ENCODE peak calls at places on chromosome 1, in seven cellular contexts. One of them, this sample, is unnamed.

GRCh38 chr1:161198877-161199431 is at the start of gene ADAMTS4:
- DNase-seq in central memory CD4-positive, alpha-beta T cell: no peak
- DNase-seq in GM13976: no peak
- DNase-seq in caudate nucleus: peak; percentile 73
- DNase-seq in right atrium auricular region: peak; percentile 93
- DNase-seq in skeletal muscle cell: peak; percentile 68
- DNase-seq in amniotic epithelial cell: no peak
- DNase-seq in this sample: no peak

GRCh38 chr1:27026621-27027574 is 14.2 kb upstream of the TENT5B start:
- DNase-seq in amniotic epithelial cell: peak; percentile 75
- DNase-seq in skeletal muscle cell: no peak
- DNase-seq in GM13976: no peak
- DNase-seq in central memory CD4-positive, alpha-beta T cell: no peak
- DNase-seq in right atrium auricular region: peak; percentile 67
- DNase-seq in caudate nucleus: no peak
- DNase-seq in this sample: peak; percentile 93

GRCh38 chr1:112322018-112322417 is 74.0 kb upstream of the CTTNBP2NL start:
- DNase-seq in central memory CD4-positive, alpha-beta T cell: no peak
- DNase-seq in right atrium auricular region: no peak
- DNase-seq in amniotic epithelial cell: peak; percentile 35
- DNase-seq in skeletal muscle cell: no peak
- DNase-seq in GM13976: no peak
- DNase-seq in caudate nucleus: no peak
- DNase-seq in this sample: no peak

GRCh38 chr1:20767271-20767670 is 19.8 kb downstream of the HP1BP3 start:
- DNase-seq in GM13976: no peak
- DNase-seq in right atrium auricular region: no peak
- DNase-seq in central memory CD4-positive, alpha-beta T cell: no peak
- DNase-seq in skeletal muscle cell: no peak
- DNase-seq in caudate nucleus: no peak
- DNase-seq in amniotic epithelial cell: no peak
- DNase-seq in this sample: no peak

GRCh38 chr1:8666394-8667167 is 150.9 kb downstream of the RERE start:
- DNase-seq in skeletal muscle cell: no peak
- DNase-seq in right atrium auricular region: no peak
- DNase-seq in amniotic epithelial cell: peak; percentile 67
- DNase-seq in GM13976: no peak
- DNase-seq in caudate nucleus: no peak
- DNase-seq in central memory CD4-positive, alpha-beta T cell: no peak
- DNase-seq in this sample: no peak

GRCh38 chr1:205493241-205494085 is 11.0 kb upstream of the CDK18 start:
- DNase-seq in right atrium auricular region: peak; percentile 67
- DNase-seq in amniotic epithelial cell: peak; percentile 82
- DNase-seq in caudate nucleus: no peak
- DNase-seq in central memory CD4-positive, alpha-beta T cell: no peak
- DNase-seq in skeletal muscle cell: peak; percentile 62
- DNase-seq in GM13976: no peak
- DNase-seq in this sample: no peak

GRCh38 chr1:211327341-211327921 is 798 bp downstream of the TRAF5 start:
- DNase-seq in caudate nucleus: no peak
- DNase-seq in GM13976: peak; percentile 62
- DNase-seq in amniotic epithelial cell: peak; percentile 77
- DNase-seq in central memory CD4-positive, alpha-beta T cell: peak; percentile 47
- DNase-seq in right atrium auricular region: no peak
- DNase-seq in skeletal muscle cell: no peak
- DNase-seq in this sample: no peak

GRCh38 chr1:34407140-34407539 is 230.4 kb downstream of the C1orf94 start:
- DNase-seq in caudate nucleus: no peak
- DNase-seq in skeletal muscle cell: no peak
- DNase-seq in central memory CD4-positive, alpha-beta T cell: no peak
- DNase-seq in amniotic epithelial cell: no peak
- DNase-seq in GM13976: no peak
- DNase-seq in right atrium auricular region: no peak
- DNase-seq in this sample: no peak

GRCh38 chr1:17538428-17539130 is 919 bp upstream of the ARHGEF10L start:
- DNase-seq in skeletal muscle cell: no peak
- DNase-seq in central memory CD4-positive, alpha-beta T cell: no peak
- DNase-seq in amniotic epithelial cell: peak; percentile 56
- DNase-seq in right atrium auricular region: peak; percentile 70
- DNase-seq in caudate nucleus: peak; percentile 16
- DNase-seq in GM13976: no peak
- DNase-seq in this sample: no peak

GRCh38 chr1:6157528-6158174 is 22.5 kb downstream of the CHD5 start:
- DNase-seq in GM13976: no peak
- DNase-seq in skeletal muscle cell: peak; percentile 9
- DNase-seq in central memory CD4-positive, alpha-beta T cell: no peak
- DNase-seq in caudate nucleus: peak; percentile 61
- DNase-seq in right atrium auricular region: no peak
- DNase-seq in amniotic epithelial cell: peak; percentile 33
- DNase-seq in this sample: no peak

GRCh38 chr1:56097713-56098112 is 481.6 kb downstream of the PLPP3 start:
- DNase-seq in amniotic epithelial cell: no peak
- DNase-seq in caudate nucleus: no peak
- DNase-seq in central memory CD4-positive, alpha-beta T cell: no peak
- DNase-seq in GM13976: no peak
- DNase-seq in skeletal muscle cell: no peak
- DNase-seq in right atrium auricular region: no peak
- DNase-seq in this sample: no peak

GRCh38 chr1:6131561-6131960 is 48.6 kb downstream of the CHD5 start:
- DNase-seq in right atrium auricular region: no peak
- DNase-seq in GM13976: no peak
- DNase-seq in caudate nucleus: no peak
- DNase-seq in amniotic epithelial cell: no peak
- DNase-seq in skeletal muscle cell: no peak
- DNase-seq in central memory CD4-positive, alpha-beta T cell: no peak
- DNase-seq in this sample: no peak

GRCh38 chr1:31394628-31395193 is 18.3 kb upstream of the SERINC2 start:
- DNase-seq in caudate nucleus: peak; percentile 58
- DNase-seq in skeletal muscle cell: no peak
- DNase-seq in GM13976: peak; percentile 89
- DNase-seq in amniotic epithelial cell: peak; percentile 51
- DNase-seq in central memory CD4-positive, alpha-beta T cell: peak; percentile 58
- DNase-seq in right atrium auricular region: peak; percentile 72
- DNase-seq in this sample: peak; percentile 67

GRCh38 chr1:161037661-161038522 is 872 bp downstream of the TSTD1 start:
- DNase-seq in skeletal muscle cell: no peak
- DNase-seq in caudate nucleus: no peak
- DNase-seq in GM13976: no peak
- DNase-seq in right atrium auricular region: no peak
- DNase-seq in amniotic epithelial cell: no peak
- DNase-seq in central memory CD4-positive, alpha-beta T cell: no peak
- DNase-seq in this sample: no peak

GRCh38 chr1:43853161-43853921 is 80.3 kb upstream of the ARTN start:
- DNase-seq in GM13976: peak; percentile 56
- DNase-seq in caudate nucleus: no peak
- DNase-seq in central memory CD4-positive, alpha-beta T cell: no peak
- DNase-seq in amniotic epithelial cell: peak; percentile 58
- DNase-seq in right atrium auricular region: no peak
- DNase-seq in skeletal muscle cell: peak; percentile 67
- DNase-seq in this sample: peak; percentile 97

GRCh38 chr1:229230136-229230892 is 40.6 kb upstream of the RAB4A start:
- DNase-seq in central memory CD4-positive, alpha-beta T cell: no peak
- DNase-seq in GM13976: peak; percentile 46
- DNase-seq in right atrium auricular region: no peak
- DNase-seq in amniotic epithelial cell: no peak
- DNase-seq in skeletal muscle cell: no peak
- DNase-seq in caudate nucleus: peak; percentile 64
- DNase-seq in this sample: no peak

GRCh38 chr1:16625497-16626408 is 12.4 kb upstream of the NBPF1 start:
- DNase-seq in skeletal muscle cell: no peak
- DNase-seq in GM13976: peak; percentile 60
- DNase-seq in amniotic epithelial cell: no peak
- DNase-seq in right atrium auricular region: no peak
- DNase-seq in caudate nucleus: no peak
- DNase-seq in central memory CD4-positive, alpha-beta T cell: no peak
- DNase-seq in this sample: no peak

GRCh38 chr1:31180338-31180737 is 59.3 kb downstream of the NKAIN1 start:
- DNase-seq in caudate nucleus: no peak
- DNase-seq in skeletal muscle cell: no peak
- DNase-seq in right atrium auricular region: no peak
- DNase-seq in central memory CD4-positive, alpha-beta T cell: no peak
- DNase-seq in amniotic epithelial cell: no peak
- DNase-seq in GM13976: no peak
- DNase-seq in this sample: no peak

GRCh38 chr1:182616130-182617074 is 12.2 kb upstream of the RGS16 start:
- DNase-seq in GM13976: peak; percentile 79
- DNase-seq in central memory CD4-positive, alpha-beta T cell: peak; percentile 97
- DNase-seq in caudate nucleus: peak; percentile 55
- DNase-seq in amniotic epithelial cell: peak; percentile 29
- DNase-seq in right atrium auricular region: peak; percentile 79
- DNase-seq in skeletal muscle cell: no peak
- DNase-seq in this sample: peak; percentile 38

GRCh38 chr1:7366955-7367665 is 404.0 kb upstream of the VAMP3 start:
- DNase-seq in central memory CD4-positive, alpha-beta T cell: no peak
- DNase-seq in amniotic epithelial cell: no peak
- DNase-seq in right atrium auricular region: no peak
- DNase-seq in GM13976: no peak
- DNase-seq in caudate nucleus: no peak
- DNase-seq in skeletal muscle cell: no peak
- DNase-seq in this sample: peak; percentile 82

GRCh38 chr1:24157921-24158481 is 15.1 kb upstream of the IL22RA1 start:
- DNase-seq in GM13976: no peak
- DNase-seq in skeletal muscle cell: no peak
- DNase-seq in right atrium auricular region: no peak
- DNase-seq in caudate nucleus: no peak
- DNase-seq in amniotic epithelial cell: no peak
- DNase-seq in central memory CD4-positive, alpha-beta T cell: no peak
- DNase-seq in this sample: no peak

GRCh38 chr1:156262461-156263287 is 14.8 kb upstream of the PAQR6 start:
- DNase-seq in amniotic epithelial cell: peak; percentile 45
- DNase-seq in skeletal muscle cell: no peak
- DNase-seq in caudate nucleus: no peak
- DNase-seq in central memory CD4-positive, alpha-beta T cell: no peak
- DNase-seq in GM13976: no peak
- DNase-seq in right atrium auricular region: no peak
- DNase-seq in this sample: no peak

GRCh38 chr1:4113897-4114296 is 213.8 kb upstream of the C1orf174 start:
- DNase-seq in GM13976: no peak
- DNase-seq in caudate nucleus: no peak
- DNase-seq in skeletal muscle cell: no peak
- DNase-seq in amniotic epithelial cell: no peak
- DNase-seq in right atrium auricular region: no peak
- DNase-seq in central memory CD4-positive, alpha-beta T cell: no peak
- DNase-seq in this sample: no peak

GRCh38 chr1:40476924-40477679 is at the start of gene ZFP69:
- DNase-seq in central memory CD4-positive, alpha-beta T cell: peak; percentile 62
- DNase-seq in caudate nucleus: peak; percentile 18
- DNase-seq in amniotic epithelial cell: peak; percentile 61
- DNase-seq in skeletal muscle cell: no peak
- DNase-seq in right atrium auricular region: peak; percentile 62
- DNase-seq in GM13976: peak; percentile 92
- DNase-seq in this sample: peak; percentile 94

GRCh38 chr1:160605205-160605604 is 25.9 kb upstream of the CD84 start:
- DNase-seq in central memory CD4-positive, alpha-beta T cell: no peak
- DNase-seq in GM13976: no peak
- DNase-seq in amniotic epithelial cell: no peak
- DNase-seq in caudate nucleus: no peak
- DNase-seq in skeletal muscle cell: no peak
- DNase-seq in right atrium auricular region: no peak
- DNase-seq in this sample: no peak

GRCh38 chr1:61316493-61316892 is 234.1 kb downstream of the NFIA start:
- DNase-seq in skeletal muscle cell: no peak
- DNase-seq in central memory CD4-positive, alpha-beta T cell: no peak
- DNase-seq in GM13976: no peak
- DNase-seq in amniotic epithelial cell: no peak
- DNase-seq in right atrium auricular region: no peak
- DNase-seq in caudate nucleus: no peak
- DNase-seq in this sample: no peak

GRCh38 chr1:171628225-171628624 is 6.2 kb downstream of the MYOCOS start:
- DNase-seq in GM13976: no peak
- DNase-seq in amniotic epithelial cell: no peak
- DNase-seq in central memory CD4-positive, alpha-beta T cell: no peak
- DNase-seq in caudate nucleus: no peak
- DNase-seq in right atrium auricular region: no peak
- DNase-seq in skeletal muscle cell: no peak
- DNase-seq in this sample: no peak

GRCh38 chr1:9101510-9102146 is 27.3 kb downstream of the GPR157 start:
- DNase-seq in GM13976: peak; percentile 86
- DNase-seq in skeletal muscle cell: no peak
- DNase-seq in caudate nucleus: no peak
- DNase-seq in central memory CD4-positive, alpha-beta T cell: no peak
- DNase-seq in right atrium auricular region: no peak
- DNase-seq in amniotic epithelial cell: peak; percentile 61
- DNase-seq in this sample: peak; percentile 7

GRCh38 chr1:235632538-235633219 is 16.9 kb downstream of the GNG4 start:
- DNase-seq in GM13976: peak; percentile 74
- DNase-seq in caudate nucleus: no peak
- DNase-seq in skeletal muscle cell: no peak
- DNase-seq in amniotic epithelial cell: peak; percentile 27
- DNase-seq in central memory CD4-positive, alpha-beta T cell: no peak
- DNase-seq in right atrium auricular region: no peak
- DNase-seq in this sample: no peak

GRCh38 chr1:9346566-9346965 is 53.9 kb downstream of the SPSB1 start:
- DNase-seq in amniotic epithelial cell: no peak
- DNase-seq in right atrium auricular region: no peak
- DNase-seq in GM13976: no peak
- DNase-seq in central memory CD4-positive, alpha-beta T cell: no peak
- DNase-seq in skeletal muscle cell: no peak
- DNase-seq in caudate nucleus: no peak
- DNase-seq in this sample: no peak

GRCh38 chr1:48061162-48062136 is 64.3 kb upstream of the TRABD2B start:
- DNase-seq in amniotic epithelial cell: peak; percentile 49
- DNase-seq in GM13976: peak; percentile 47
- DNase-seq in right atrium auricular region: peak; percentile 80
- DNase-seq in skeletal muscle cell: no peak
- DNase-seq in central memory CD4-positive, alpha-beta T cell: no peak
- DNase-seq in caudate nucleus: no peak
- DNase-seq in this sample: peak; percentile 93

GRCh38 chr1:44154665-44155064 is 13.2 kb upstream of the KLF18 start:
- DNase-seq in caudate nucleus: no peak
- DNase-seq in amniotic epithelial cell: peak; percentile 41
- DNase-seq in skeletal muscle cell: no peak
- DNase-seq in central memory CD4-positive, alpha-beta T cell: no peak
- DNase-seq in right atrium auricular region: no peak
- DNase-seq in GM13976: no peak
- DNase-seq in this sample: no peak

GRCh38 chr1:47765236-47765635 is 231.9 kb downstream of the TRABD2B start:
- DNase-seq in caudate nucleus: no peak
- DNase-seq in central memory CD4-positive, alpha-beta T cell: no peak
- DNase-seq in amniotic epithelial cell: no peak
- DNase-seq in right atrium auricular region: no peak
- DNase-seq in skeletal muscle cell: no peak
- DNase-seq in GM13976: no peak
- DNase-seq in this sample: no peak

GRCh38 chr1:215517441-215517891 is 49.6 kb upstream of the KCTD3 start:
- DNase-seq in caudate nucleus: no peak
- DNase-seq in skeletal muscle cell: peak; percentile 68
- DNase-seq in right atrium auricular region: no peak
- DNase-seq in central memory CD4-positive, alpha-beta T cell: no peak
- DNase-seq in amniotic epithelial cell: peak; percentile 50
- DNase-seq in GM13976: no peak
- DNase-seq in this sample: no peak

GRCh38 chr1:24932284-24932683 is 2.2 kb upstream of the RUNX3 start:
- DNase-seq in right atrium auricular region: no peak
- DNase-seq in amniotic epithelial cell: no peak
- DNase-seq in central memory CD4-positive, alpha-beta T cell: peak; percentile 57
- DNase-seq in skeletal muscle cell: no peak
- DNase-seq in caudate nucleus: no peak
- DNase-seq in GM13976: peak; percentile 85
- DNase-seq in this sample: no peak

GRCh38 chr1:8943516-8943896 is 2.2 kb upstream of the CA6 start:
- DNase-seq in right atrium auricular region: no peak
- DNase-seq in amniotic epithelial cell: no peak
- DNase-seq in GM13976: no peak
- DNase-seq in skeletal muscle cell: no peak
- DNase-seq in central memory CD4-positive, alpha-beta T cell: no peak
- DNase-seq in caudate nucleus: no peak
- DNase-seq in this sample: no peak

GRCh38 chr1:233254039-233254362 is 41.5 kb downstream of the PCNX2 start:
- DNase-seq in amniotic epithelial cell: no peak
- DNase-seq in caudate nucleus: no peak
- DNase-seq in skeletal muscle cell: no peak
- DNase-seq in GM13976: no peak
- DNase-seq in right atrium auricular region: no peak
- DNase-seq in central memory CD4-positive, alpha-beta T cell: no peak
- DNase-seq in this sample: no peak

GRCh38 chr1:184825571-184825970 is 70.9 kb upstream of the EDEM3 start:
- DNase-seq in caudate nucleus: no peak
- DNase-seq in central memory CD4-positive, alpha-beta T cell: no peak
- DNase-seq in skeletal muscle cell: no peak
- DNase-seq in right atrium auricular region: no peak
- DNase-seq in GM13976: no peak
- DNase-seq in amniotic epithelial cell: no peak
- DNase-seq in this sample: no peak